ENCODE peak calls at places on chromosomes 5 and 9, in eight cellular contexts. One of them, this sample, is unnamed.

GRCh38 chr5:38751103-38751502 is 94.7 kb upstream of the OSMR start:
- DNase-seq in Daoy: peak
- DNase-seq in activated naive CD8-positive, alpha-beta T cell treated with anti-CD3 and anti-CD28 coated beads, Interleukin-2, amount 50 U/mL, for 24 hours: no peak
- DNase-seq in stimulated activated CD8-positive, alpha-beta memory T cell treated with anti-CD3 and anti-CD28 coated beads, Interleukin-4, amount 100 ng/mL, for 1 hour: no peak
- DNase-seq in testis: no peak
- DNase-seq in AG08396: no peak
- DNase-seq in CD8-positive, alpha-beta T cell: no peak
- DNase-seq in HAP-1: no peak
- DNase-seq in this sample: no peak

GRCh38 chr9:122261469-122261881 is 3.2 kb downstream of the RBM18 start:
- DNase-seq in Daoy: peak
- DNase-seq in activated naive CD8-positive, alpha-beta T cell treated with anti-CD3 and anti-CD28 coated beads, Interleukin-2, amount 50 U/mL, for 24 hours: no peak
- DNase-seq in stimulated activated CD8-positive, alpha-beta memory T cell treated with anti-CD3 and anti-CD28 coated beads, Interleukin-4, amount 100 ng/mL, for 1 hour: no peak
- DNase-seq in testis: no peak
- DNase-seq in AG08396: peak
- DNase-seq in CD8-positive, alpha-beta T cell: no peak
- DNase-seq in HAP-1: peak
- DNase-seq in this sample: peak

GRCh38 chr9:21160178-21160577 is 6.3 kb downstream of the IFNA21 start:
- DNase-seq in Daoy: no peak
- DNase-seq in activated naive CD8-positive, alpha-beta T cell treated with anti-CD3 and anti-CD28 coated beads, Interleukin-2, amount 50 U/mL, for 24 hours: peak
- DNase-seq in stimulated activated CD8-positive, alpha-beta memory T cell treated with anti-CD3 and anti-CD28 coated beads, Interleukin-4, amount 100 ng/mL, for 1 hour: no peak
- DNase-seq in testis: no peak
- DNase-seq in AG08396: no peak
- DNase-seq in CD8-positive, alpha-beta T cell: peak
- DNase-seq in HAP-1: no peak
- DNase-seq in this sample: no peak

GRCh38 chr9:133031130-133031422 is 279 bp downstream of the GTF3C5 start:
- DNase-seq in Daoy: no peak
- DNase-seq in activated naive CD8-positive, alpha-beta T cell treated with anti-CD3 and anti-CD28 coated beads, Interleukin-2, amount 50 U/mL, for 24 hours: no peak
- DNase-seq in stimulated activated CD8-positive, alpha-beta memory T cell treated with anti-CD3 and anti-CD28 coated beads, Interleukin-4, amount 100 ng/mL, for 1 hour: no peak
- DNase-seq in testis: no peak
- DNase-seq in AG08396: no peak
- DNase-seq in CD8-positive, alpha-beta T cell: no peak
- DNase-seq in HAP-1: no peak
- DNase-seq in this sample: peak

GRCh38 chr9:75995066-75995465 is 104.6 kb downstream of the PCSK5 start:
- DNase-seq in Daoy: no peak
- DNase-seq in activated naive CD8-positive, alpha-beta T cell treated with anti-CD3 and anti-CD28 coated beads, Interleukin-2, amount 50 U/mL, for 24 hours: no peak
- DNase-seq in stimulated activated CD8-positive, alpha-beta memory T cell treated with anti-CD3 and anti-CD28 coated beads, Interleukin-4, amount 100 ng/mL, for 1 hour: no peak
- DNase-seq in testis: no peak
- DNase-seq in AG08396: no peak
- DNase-seq in CD8-positive, alpha-beta T cell: no peak
- DNase-seq in HAP-1: no peak
- DNase-seq in this sample: no peak

GRCh38 chr5:160787247-160787646 is 64.8 kb downstream of the ATP10B start:
- DNase-seq in Daoy: peak
- DNase-seq in activated naive CD8-positive, alpha-beta T cell treated with anti-CD3 and anti-CD28 coated beads, Interleukin-2, amount 50 U/mL, for 24 hours: peak
- DNase-seq in stimulated activated CD8-positive, alpha-beta memory T cell treated with anti-CD3 and anti-CD28 coated beads, Interleukin-4, amount 100 ng/mL, for 1 hour: no peak
- DNase-seq in testis: peak
- DNase-seq in AG08396: no peak
- DNase-seq in CD8-positive, alpha-beta T cell: no peak
- DNase-seq in HAP-1: peak
- DNase-seq in this sample: peak

GRCh38 chr9:126158591-126159519 is 167.8 kb upstream of the MVB12B start:
- DNase-seq in Daoy: no peak
- DNase-seq in activated naive CD8-positive, alpha-beta T cell treated with anti-CD3 and anti-CD28 coated beads, Interleukin-2, amount 50 U/mL, for 24 hours: no peak
- DNase-seq in stimulated activated CD8-positive, alpha-beta memory T cell treated with anti-CD3 and anti-CD28 coated beads, Interleukin-4, amount 100 ng/mL, for 1 hour: no peak
- DNase-seq in testis: no peak
- DNase-seq in AG08396: no peak
- DNase-seq in CD8-positive, alpha-beta T cell: no peak
- DNase-seq in HAP-1: no peak
- DNase-seq in this sample: no peak

GRCh38 chr5:20680718-20681302 is 692.8 kb upstream of the CDH18 start:
- DNase-seq in Daoy: peak
- DNase-seq in activated naive CD8-positive, alpha-beta T cell treated with anti-CD3 and anti-CD28 coated beads, Interleukin-2, amount 50 U/mL, for 24 hours: no peak
- DNase-seq in stimulated activated CD8-positive, alpha-beta memory T cell treated with anti-CD3 and anti-CD28 coated beads, Interleukin-4, amount 100 ng/mL, for 1 hour: no peak
- DNase-seq in testis: no peak
- DNase-seq in AG08396: no peak
- DNase-seq in CD8-positive, alpha-beta T cell: no peak
- DNase-seq in HAP-1: no peak
- DNase-seq in this sample: no peak

GRCh38 chr9:33351547-33351946 is 50.8 kb downstream of the AQP7 start:
- DNase-seq in Daoy: no peak
- DNase-seq in activated naive CD8-positive, alpha-beta T cell treated with anti-CD3 and anti-CD28 coated beads, Interleukin-2, amount 50 U/mL, for 24 hours: no peak
- DNase-seq in stimulated activated CD8-positive, alpha-beta memory T cell treated with anti-CD3 and anti-CD28 coated beads, Interleukin-4, amount 100 ng/mL, for 1 hour: no peak
- DNase-seq in testis: no peak
- DNase-seq in AG08396: no peak
- DNase-seq in CD8-positive, alpha-beta T cell: no peak
- DNase-seq in HAP-1: no peak
- DNase-seq in this sample: no peak

GRCh38 chr9:134315716-134316443 is 10.4 kb upstream of the RXRA start:
- DNase-seq in Daoy: no peak
- DNase-seq in activated naive CD8-positive, alpha-beta T cell treated with anti-CD3 and anti-CD28 coated beads, Interleukin-2, amount 50 U/mL, for 24 hours: no peak
- DNase-seq in stimulated activated CD8-positive, alpha-beta memory T cell treated with anti-CD3 and anti-CD28 coated beads, Interleukin-4, amount 100 ng/mL, for 1 hour: no peak
- DNase-seq in testis: no peak
- DNase-seq in AG08396: no peak
- DNase-seq in CD8-positive, alpha-beta T cell: peak
- DNase-seq in HAP-1: no peak
- DNase-seq in this sample: peak

GRCh38 chr5:17147225-17148120 is 70.0 kb upstream of the BASP1 start:
- DNase-seq in Daoy: no peak
- DNase-seq in activated naive CD8-positive, alpha-beta T cell treated with anti-CD3 and anti-CD28 coated beads, Interleukin-2, amount 50 U/mL, for 24 hours: no peak
- DNase-seq in stimulated activated CD8-positive, alpha-beta memory T cell treated with anti-CD3 and anti-CD28 coated beads, Interleukin-4, amount 100 ng/mL, for 1 hour: no peak
- DNase-seq in testis: no peak
- DNase-seq in AG08396: no peak
- DNase-seq in CD8-positive, alpha-beta T cell: no peak
- DNase-seq in HAP-1: peak
- DNase-seq in this sample: no peak

GRCh38 chr5:41503321-41503720 is 7.1 kb downstream of the PLCXD3 start:
- DNase-seq in Daoy: no peak
- DNase-seq in activated naive CD8-positive, alpha-beta T cell treated with anti-CD3 and anti-CD28 coated beads, Interleukin-2, amount 50 U/mL, for 24 hours: no peak
- DNase-seq in stimulated activated CD8-positive, alpha-beta memory T cell treated with anti-CD3 and anti-CD28 coated beads, Interleukin-4, amount 100 ng/mL, for 1 hour: no peak
- DNase-seq in testis: no peak
- DNase-seq in AG08396: no peak
- DNase-seq in CD8-positive, alpha-beta T cell: no peak
- DNase-seq in HAP-1: no peak
- DNase-seq in this sample: no peak

GRCh38 chr5:24325306-24325832 is 319.4 kb downstream of the CDH10 start:
- DNase-seq in Daoy: no peak
- DNase-seq in activated naive CD8-positive, alpha-beta T cell treated with anti-CD3 and anti-CD28 coated beads, Interleukin-2, amount 50 U/mL, for 24 hours: no peak
- DNase-seq in stimulated activated CD8-positive, alpha-beta memory T cell treated with anti-CD3 and anti-CD28 coated beads, Interleukin-4, amount 100 ng/mL, for 1 hour: no peak
- DNase-seq in testis: no peak
- DNase-seq in AG08396: no peak
- DNase-seq in CD8-positive, alpha-beta T cell: no peak
- DNase-seq in HAP-1: no peak
- DNase-seq in this sample: no peak

GRCh38 chr5:144187699-144188294 is 17.1 kb downstream of the KCTD16 start:
- DNase-seq in Daoy: peak
- DNase-seq in activated naive CD8-positive, alpha-beta T cell treated with anti-CD3 and anti-CD28 coated beads, Interleukin-2, amount 50 U/mL, for 24 hours: peak
- DNase-seq in stimulated activated CD8-positive, alpha-beta memory T cell treated with anti-CD3 and anti-CD28 coated beads, Interleukin-4, amount 100 ng/mL, for 1 hour: peak
- DNase-seq in testis: peak
- DNase-seq in AG08396: peak
- DNase-seq in CD8-positive, alpha-beta T cell: peak
- DNase-seq in HAP-1: no peak
- DNase-seq in this sample: peak

GRCh38 chr9:101176384-101176783 is 147.9 kb downstream of the PLPPR1 start:
- DNase-seq in Daoy: no peak
- DNase-seq in activated naive CD8-positive, alpha-beta T cell treated with anti-CD3 and anti-CD28 coated beads, Interleukin-2, amount 50 U/mL, for 24 hours: no peak
- DNase-seq in stimulated activated CD8-positive, alpha-beta memory T cell treated with anti-CD3 and anti-CD28 coated beads, Interleukin-4, amount 100 ng/mL, for 1 hour: no peak
- DNase-seq in testis: no peak
- DNase-seq in AG08396: no peak
- DNase-seq in CD8-positive, alpha-beta T cell: no peak
- DNase-seq in HAP-1: peak
- DNase-seq in this sample: no peak

GRCh38 chr5:17492770-17493169 is 5.3 kb upstream of the TAF11L2 start:
- DNase-seq in Daoy: no peak
- DNase-seq in activated naive CD8-positive, alpha-beta T cell treated with anti-CD3 and anti-CD28 coated beads, Interleukin-2, amount 50 U/mL, for 24 hours: no peak
- DNase-seq in stimulated activated CD8-positive, alpha-beta memory T cell treated with anti-CD3 and anti-CD28 coated beads, Interleukin-4, amount 100 ng/mL, for 1 hour: no peak
- DNase-seq in testis: no peak
- DNase-seq in AG08396: no peak
- DNase-seq in CD8-positive, alpha-beta T cell: no peak
- DNase-seq in HAP-1: no peak
- DNase-seq in this sample: no peak

GRCh38 chr5:56608216-56608925 is 207.0 kb upstream of the MAP3K1 start:
- DNase-seq in Daoy: no peak
- DNase-seq in activated naive CD8-positive, alpha-beta T cell treated with anti-CD3 and anti-CD28 coated beads, Interleukin-2, amount 50 U/mL, for 24 hours: no peak
- DNase-seq in stimulated activated CD8-positive, alpha-beta memory T cell treated with anti-CD3 and anti-CD28 coated beads, Interleukin-4, amount 100 ng/mL, for 1 hour: no peak
- DNase-seq in testis: no peak
- DNase-seq in AG08396: no peak
- DNase-seq in CD8-positive, alpha-beta T cell: no peak
- DNase-seq in HAP-1: no peak
- DNase-seq in this sample: peak

GRCh38 chr5:137190031-137190430 is 309.1 kb downstream of the SPOCK1 start:
- DNase-seq in Daoy: no peak
- DNase-seq in activated naive CD8-positive, alpha-beta T cell treated with anti-CD3 and anti-CD28 coated beads, Interleukin-2, amount 50 U/mL, for 24 hours: no peak
- DNase-seq in stimulated activated CD8-positive, alpha-beta memory T cell treated with anti-CD3 and anti-CD28 coated beads, Interleukin-4, amount 100 ng/mL, for 1 hour: no peak
- DNase-seq in testis: no peak
- DNase-seq in AG08396: no peak
- DNase-seq in CD8-positive, alpha-beta T cell: no peak
- DNase-seq in HAP-1: no peak
- DNase-seq in this sample: no peak

GRCh38 chr9:1051286-1052118 is 1.3 kb downstream of the DMRT2 start:
- DNase-seq in Daoy: peak
- DNase-seq in activated naive CD8-positive, alpha-beta T cell treated with anti-CD3 and anti-CD28 coated beads, Interleukin-2, amount 50 U/mL, for 24 hours: no peak
- DNase-seq in stimulated activated CD8-positive, alpha-beta memory T cell treated with anti-CD3 and anti-CD28 coated beads, Interleukin-4, amount 100 ng/mL, for 1 hour: no peak
- DNase-seq in testis: peak
- DNase-seq in AG08396: no peak
- DNase-seq in CD8-positive, alpha-beta T cell: no peak
- DNase-seq in HAP-1: peak
- DNase-seq in this sample: peak

GRCh38 chr5:3661755-3662296 is 66.2 kb downstream of the IRX1 start:
- DNase-seq in Daoy: no peak
- DNase-seq in activated naive CD8-positive, alpha-beta T cell treated with anti-CD3 and anti-CD28 coated beads, Interleukin-2, amount 50 U/mL, for 24 hours: no peak
- DNase-seq in stimulated activated CD8-positive, alpha-beta memory T cell treated with anti-CD3 and anti-CD28 coated beads, Interleukin-4, amount 100 ng/mL, for 1 hour: no peak
- DNase-seq in testis: no peak
- DNase-seq in AG08396: no peak
- DNase-seq in CD8-positive, alpha-beta T cell: no peak
- DNase-seq in HAP-1: no peak
- DNase-seq in this sample: no peak

GRCh38 chr5:19519448-19519847 is 468.6 kb downstream of the CDH18 start:
- DNase-seq in Daoy: no peak
- DNase-seq in activated naive CD8-positive, alpha-beta T cell treated with anti-CD3 and anti-CD28 coated beads, Interleukin-2, amount 50 U/mL, for 24 hours: no peak
- DNase-seq in stimulated activated CD8-positive, alpha-beta memory T cell treated with anti-CD3 and anti-CD28 coated beads, Interleukin-4, amount 100 ng/mL, for 1 hour: no peak
- DNase-seq in testis: no peak
- DNase-seq in AG08396: no peak
- DNase-seq in CD8-positive, alpha-beta T cell: no peak
- DNase-seq in HAP-1: no peak
- DNase-seq in this sample: no peak

GRCh38 chr9:133680250-133680975 is 44.2 kb downstream of the DBH start:
- DNase-seq in Daoy: no peak
- DNase-seq in activated naive CD8-positive, alpha-beta T cell treated with anti-CD3 and anti-CD28 coated beads, Interleukin-2, amount 50 U/mL, for 24 hours: no peak
- DNase-seq in stimulated activated CD8-positive, alpha-beta memory T cell treated with anti-CD3 and anti-CD28 coated beads, Interleukin-4, amount 100 ng/mL, for 1 hour: no peak
- DNase-seq in testis: no peak
- DNase-seq in AG08396: no peak
- DNase-seq in CD8-positive, alpha-beta T cell: no peak
- DNase-seq in HAP-1: no peak
- DNase-seq in this sample: peak

GRCh38 chr5:40276426-40277102 is 403.2 kb upstream of the PTGER4 start:
- DNase-seq in Daoy: no peak
- DNase-seq in activated naive CD8-positive, alpha-beta T cell treated with anti-CD3 and anti-CD28 coated beads, Interleukin-2, amount 50 U/mL, for 24 hours: no peak
- DNase-seq in stimulated activated CD8-positive, alpha-beta memory T cell treated with anti-CD3 and anti-CD28 coated beads, Interleukin-4, amount 100 ng/mL, for 1 hour: no peak
- DNase-seq in testis: no peak
- DNase-seq in AG08396: no peak
- DNase-seq in CD8-positive, alpha-beta T cell: no peak
- DNase-seq in HAP-1: no peak
- DNase-seq in this sample: no peak

GRCh38 chr5:76371955-76372319 is 31.1 kb upstream of the IQGAP2 start:
- DNase-seq in Daoy: peak
- DNase-seq in activated naive CD8-positive, alpha-beta T cell treated with anti-CD3 and anti-CD28 coated beads, Interleukin-2, amount 50 U/mL, for 24 hours: no peak
- DNase-seq in stimulated activated CD8-positive, alpha-beta memory T cell treated with anti-CD3 and anti-CD28 coated beads, Interleukin-4, amount 100 ng/mL, for 1 hour: no peak
- DNase-seq in testis: no peak
- DNase-seq in AG08396: no peak
- DNase-seq in CD8-positive, alpha-beta T cell: no peak
- DNase-seq in HAP-1: no peak
- DNase-seq in this sample: no peak

GRCh38 chr5:154196955-154197652 is 6.6 kb downstream of the GALNT10 start:
- DNase-seq in Daoy: peak
- DNase-seq in activated naive CD8-positive, alpha-beta T cell treated with anti-CD3 and anti-CD28 coated beads, Interleukin-2, amount 50 U/mL, for 24 hours: no peak
- DNase-seq in stimulated activated CD8-positive, alpha-beta memory T cell treated with anti-CD3 and anti-CD28 coated beads, Interleukin-4, amount 100 ng/mL, for 1 hour: no peak
- DNase-seq in testis: no peak
- DNase-seq in AG08396: peak
- DNase-seq in CD8-positive, alpha-beta T cell: no peak
- DNase-seq in HAP-1: no peak
- DNase-seq in this sample: no peak

GRCh38 chr9:115254781-115255180 is 136.8 kb upstream of the TNC start:
- DNase-seq in Daoy: peak
- DNase-seq in activated naive CD8-positive, alpha-beta T cell treated with anti-CD3 and anti-CD28 coated beads, Interleukin-2, amount 50 U/mL, for 24 hours: no peak
- DNase-seq in stimulated activated CD8-positive, alpha-beta memory T cell treated with anti-CD3 and anti-CD28 coated beads, Interleukin-4, amount 100 ng/mL, for 1 hour: no peak
- DNase-seq in testis: no peak
- DNase-seq in AG08396: no peak
- DNase-seq in CD8-positive, alpha-beta T cell: no peak
- DNase-seq in HAP-1: no peak
- DNase-seq in this sample: no peak

GRCh38 chr5:67234671-67235176 is 38.1 kb upstream of the CD180 start:
- DNase-seq in Daoy: peak
- DNase-seq in activated naive CD8-positive, alpha-beta T cell treated with anti-CD3 and anti-CD28 coated beads, Interleukin-2, amount 50 U/mL, for 24 hours: no peak
- DNase-seq in stimulated activated CD8-positive, alpha-beta memory T cell treated with anti-CD3 and anti-CD28 coated beads, Interleukin-4, amount 100 ng/mL, for 1 hour: no peak
- DNase-seq in testis: peak
- DNase-seq in AG08396: peak
- DNase-seq in CD8-positive, alpha-beta T cell: no peak
- DNase-seq in HAP-1: no peak
- DNase-seq in this sample: peak

GRCh38 chr5:149211566-149211965 is 60.1 kb upstream of the AFAP1L1 start:
- DNase-seq in Daoy: peak
- DNase-seq in activated naive CD8-positive, alpha-beta T cell treated with anti-CD3 and anti-CD28 coated beads, Interleukin-2, amount 50 U/mL, for 24 hours: no peak
- DNase-seq in stimulated activated CD8-positive, alpha-beta memory T cell treated with anti-CD3 and anti-CD28 coated beads, Interleukin-4, amount 100 ng/mL, for 1 hour: no peak
- DNase-seq in testis: no peak
- DNase-seq in AG08396: peak
- DNase-seq in CD8-positive, alpha-beta T cell: no peak
- DNase-seq in HAP-1: no peak
- DNase-seq in this sample: no peak

GRCh38 chr5:56918054-56918453 is 8.7 kb downstream of the SETD9 start:
- DNase-seq in Daoy: no peak
- DNase-seq in activated naive CD8-positive, alpha-beta T cell treated with anti-CD3 and anti-CD28 coated beads, Interleukin-2, amount 50 U/mL, for 24 hours: no peak
- DNase-seq in stimulated activated CD8-positive, alpha-beta memory T cell treated with anti-CD3 and anti-CD28 coated beads, Interleukin-4, amount 100 ng/mL, for 1 hour: no peak
- DNase-seq in testis: no peak
- DNase-seq in AG08396: no peak
- DNase-seq in CD8-positive, alpha-beta T cell: no peak
- DNase-seq in HAP-1: no peak
- DNase-seq in this sample: no peak

This sample was measured in kidney.